ENCODE peak calls at places on chromosome 19, in four cellular contexts. E, R, J and W are unnamed samples.

GRCh38 chr19:43470288-43470687 is 4.9 kb upstream of the LYPD3 start:
- DNase-seq in E (no peak), R (no peak), J (no peak), W (no peak)

GRCh38 chr19:55405638-55406037 is 1.9 kb downstream of the UBE2S start:
- DNase-seq in E (no peak), R (no peak), J (no peak), W (no peak)

GRCh38 chr19:42199440-42200115 is 17.9 kb downstream of the DEDD2 start:
- DNase-seq in E (no peak), R (no peak), J (no peak), W (no peak)

GRCh38 chr19:4730740-4731171 is 7.1 kb upstream of the DPP9 start:
- DNase-seq in E (peak; percentile 63), R (no peak), J (no peak), W (no peak)

GRCh38 chr19:676343-677105 is at the start of gene FSTL3:
- DNase-seq in E (no peak), R (no peak), J (no peak), W (no peak)

GRCh38 chr19:52331757-52332156 is 4.3 kb upstream of the ZNF610 start:
- DNase-seq in E (no peak), R (no peak), J (no peak), W (no peak)

GRCh38 chr19:16338470-16339360 is 14.1 kb downstream of the KLF2 start:
- DNase-seq in E (no peak), R (no peak), J (no peak), W (no peak)

GRCh38 chr19:3243851-3244700 is 19.6 kb downstream of the CELF5 start:
- DNase-seq in E (peak; percentile 46), R (peak; percentile 60), J (no peak), W (no peak)

GRCh38 chr19:54790711-54791110 is 12.7 kb upstream of the KIR2DL4 start:
- DNase-seq in E (no peak), R (no peak), J (peak; percentile 32), W (peak; percentile 35)

GRCh38 chr19:34253711-34254551 is 423 bp upstream of the GARRE1 start:
- DNase-seq in E (peak; percentile 79), R (peak; percentile 86), J (peak; percentile 90), W (peak; percentile 90)

GRCh38 chr19:41845051-41845590 is 279 bp downstream of the DMRTC2 start:
- DNase-seq in E (no peak), R (no peak), J (no peak), W (no peak)

GRCh38 chr19:48928164-48929005 is 5.1 kb upstream of the DHDH start:
- DNase-seq in E (no peak), R (no peak), J (no peak), W (no peak)

GRCh38 chr19:41195675-41196497 is 2.9 kb downstream of the CYP2S1 start:
- DNase-seq in E (no peak), R (no peak), J (no peak), W (no peak)

GRCh38 chr19:10112895-10113591 is 1.6 kb downstream of the P2RY11 start:
- DNase-seq in E (peak; percentile 63), R (no peak), J (no peak), W (no peak)

GRCh38 chr19:10420444-10421239 is at the start of gene PDE4A:
- DNase-seq in E (peak; percentile 60), R (no peak), J (no peak), W (no peak)